ENCODE peak calls at places on chromosomes 16 and 17, in ten cellular contexts. A is body of pancreas, S is GM23248, E is stomach, P is NCI-H1417, C is EH, M is EL, X is HTR-8/SVneo, V is GDM1, O is COR-L47. U is an unnamed sample.

GRCh38 chr17:4358154-4358553 is 8.3 kb downstream of the UBE2G1 start:
- DNase-seq in X (no peak), A (no peak), M (no peak), P (no peak), S (no peak), C (no peak), O (no peak), E (no peak), V (no peak), U (no peak)

GRCh38 chr17:29567362-29568330 is 809 bp upstream of the ABHD15 start:
- DNase-seq in S (peak), M (peak), E (peak), V (no peak), O (peak), A (peak), X (no peak), C (peak), P (peak), U (peak)

GRCh38 chr17:17849147-17849820 is 12.5 kb upstream of the SREBF1 start:
- DNase-seq in S (peak), A (peak), O (peak), E (peak), M (no peak), C (peak), X (no peak), P (peak), V (peak), U (peak)

GRCh38 chr17:2410951-2411350 is 10.1 kb upstream of the MNT start:
- DNase-seq in M (no peak), P (no peak), C (no peak), E (no peak), A (no peak), S (no peak), X (no peak), V (no peak), O (no peak), U (no peak)

GRCh38 chr16:88368994-88369393 is 13.8 kb upstream of the ZNF469 start:
- DNase-seq in E (no peak), X (no peak), V (no peak), A (no peak), O (no peak), S (no peak), C (no peak), P (no peak), M (no peak), U (no peak)

GRCh38 chr16:87687571-87687910 is 78.2 kb downstream of the KLHDC4 start:
- DNase-seq in V (no peak), X (no peak), C (no peak), O (no peak), M (no peak), A (no peak), P (no peak), E (no peak), S (no peak), U (no peak)

GRCh38 chr16:81493755-81494433 is 49.3 kb downstream of the CMIP start:
- DNase-seq in A (peak), C (peak), X (peak), V (no peak), O (no peak), S (peak), M (peak), P (peak), E (peak), U (peak)

GRCh38 chr17:69500911-69501429 is 86.5 kb downstream of the MAP2K6 start:
- DNase-seq in S (peak), E (no peak), O (no peak), A (peak), C (no peak), M (no peak), P (peak), V (no peak), X (no peak), U (no peak)

GRCh38 chr16:72092832-72093447 is 480 bp downstream of the TXNL4B start:
- DNase-seq in O (no peak), M (peak), A (peak), E (no peak), S (peak), C (peak), V (no peak), P (peak), X (peak), U (peak)

GRCh38 chr16:65658339-65659275 is 536.7 kb upstream of the CDH11 start:
- DNase-seq in A (peak), M (peak), P (no peak), E (no peak), X (no peak), S (peak), C (peak), V (no peak), O (no peak), U (peak)

GRCh38 chr17:40511667-40512221 is 10.3 kb upstream of the TNS4 start:
- DNase-seq in P (no peak), V (no peak), E (no peak), S (no peak), C (no peak), M (no peak), O (no peak), A (no peak), X (no peak), U (no peak)

GRCh38 chr16:20002936-20003335 is 70.8 kb downstream of the GPR139 start:
- DNase-seq in O (no peak), X (no peak), C (no peak), M (no peak), V (no peak), E (no peak), S (no peak), P (no peak), A (no peak), U (no peak)

U was measured in MCF 10A.